ENCODE peak calls at places on chromosomes 6 and 20, in nine cellular contexts. H, A, K, V, O, Q, B, N and J are unnamed samples.
A peak's percentile ranks its signal among the peaks of the same experiment; 100 is the strongest.

GRCh38 chr6:158817298-158818007 is 1.7 kb downstream of the EZR start:
- DNase-seq in H (no peak), A (no peak), K (peak; percentile 78), V (peak; percentile 25), O (peak; percentile 63), Q (no peak), B (peak; percentile 35), N (peak; percentile 52), J (no peak)

GRCh38 chr6:103367212-103367611 is 1492.5 kb downstream of the HACE1 start:
- DNase-seq in H (no peak), A (no peak), K (no peak), V (peak; percentile 12), O (peak; percentile 37), Q (no peak), B (no peak), N (no peak), J (no peak)

GRCh38 chr6:144878577-144878976 is 593.4 kb downstream of the UTRN start:
- DNase-seq in H (no peak), A (no peak), K (no peak), V (no peak), O (no peak), Q (no peak), B (no peak), N (no peak), J (no peak)

GRCh38 chr20:10508468-10509251 is 73.6 kb downstream of the SLX4IP start:
- DNase-seq in H (peak; percentile 70), A (no peak), K (no peak), V (peak; percentile 17), O (peak; percentile 44), Q (no peak), B (no peak), N (no peak), J (no peak)

GRCh38 chr20:59955131-59955796 is 3.0 kb upstream of the CDH26 start:
- DNase-seq in H (no peak), A (no peak), K (no peak), V (no peak), O (peak; percentile 45), Q (no peak), B (no peak), N (no peak), J (no peak)

GRCh38 chr20:5535211-5535756 is 214.9 kb upstream of the SHLD1 start:
- DNase-seq in H (no peak), A (no peak), K (no peak), V (no peak), O (peak; percentile 75), Q (peak; percentile 79), B (no peak), N (peak; percentile 96), J (no peak)

GRCh38 chr20:25606094-25606640 is 17.6 kb downstream of the NANP start:
- DNase-seq in H (no peak), A (no peak), K (no peak), V (no peak), O (no peak), Q (no peak), B (no peak), N (no peak), J (no peak)

GRCh38 chr20:17786221-17786718 is 86.5 kb downstream of the BANF2 start:
- DNase-seq in H (peak; percentile 58), A (peak; percentile 26), K (no peak), V (no peak), O (no peak), Q (peak; percentile 47), B (no peak), N (no peak), J (no peak)

GRCh38 chr6:54222217-54222616 is 86.0 kb upstream of the TINAG start:
- DNase-seq in H (no peak), A (no peak), K (no peak), V (no peak), O (no peak), Q (no peak), B (no peak), N (no peak), J (no peak)

GRCh38 chr6:79170431-79170830 is 64.1 kb downstream of the HMGN3 start:
- DNase-seq in H (no peak), A (no peak), K (no peak), V (no peak), O (no peak), Q (no peak), B (no peak), N (no peak), J (no peak)

GRCh38 chr20:37259031-37259430 is 2.6 kb downstream of the GHRH start:
- DNase-seq in H (no peak), A (no peak), K (no peak), V (no peak), O (no peak), Q (no peak), B (no peak), N (no peak), J (no peak)

GRCh38 chr6:22366214-22366613 is 69.4 kb upstream of the PRL start:
- DNase-seq in H (no peak), A (no peak), K (no peak), V (no peak), O (no peak), Q (peak; percentile 34), B (no peak), N (peak; percentile 72), J (no peak)

GRCh38 chr20:23446505-23446904 is 6.2 kb downstream of the CST11 start:
- DNase-seq in H (peak; percentile 37), A (no peak), K (peak; percentile 67), V (peak; percentile 45), O (peak; percentile 40), Q (no peak), B (peak; percentile 80), N (peak; percentile 78), J (no peak)

GRCh38 chr6:127222418-127222817 is 44.2 kb upstream of the RNF146 start:
- DNase-seq in H (no peak), A (no peak), K (no peak), V (no peak), O (no peak), Q (no peak), B (no peak), N (no peak), J (no peak)

GRCh38 chr6:135522975-135523692 is 25.6 kb upstream of the AHI1 start:
- DNase-seq in H (no peak), A (no peak), K (no peak), V (no peak), O (peak; percentile 47), Q (no peak), B (no peak), N (peak; percentile 21), J (no peak)

GRCh38 chr6:44966449-44967091 is 361.6 kb upstream of the RUNX2 start:
- DNase-seq in H (no peak), A (no peak), K (no peak), V (no peak), O (no peak), Q (no peak), B (no peak), N (peak; percentile 62), J (no peak)

GRCh38 chr20:45918779-45919535 is 7.0 kb upstream of the PLTP start:
- DNase-seq in H (no peak), A (no peak), K (no peak), V (no peak), O (no peak), Q (no peak), B (no peak), N (no peak), J (no peak)

DNA sequence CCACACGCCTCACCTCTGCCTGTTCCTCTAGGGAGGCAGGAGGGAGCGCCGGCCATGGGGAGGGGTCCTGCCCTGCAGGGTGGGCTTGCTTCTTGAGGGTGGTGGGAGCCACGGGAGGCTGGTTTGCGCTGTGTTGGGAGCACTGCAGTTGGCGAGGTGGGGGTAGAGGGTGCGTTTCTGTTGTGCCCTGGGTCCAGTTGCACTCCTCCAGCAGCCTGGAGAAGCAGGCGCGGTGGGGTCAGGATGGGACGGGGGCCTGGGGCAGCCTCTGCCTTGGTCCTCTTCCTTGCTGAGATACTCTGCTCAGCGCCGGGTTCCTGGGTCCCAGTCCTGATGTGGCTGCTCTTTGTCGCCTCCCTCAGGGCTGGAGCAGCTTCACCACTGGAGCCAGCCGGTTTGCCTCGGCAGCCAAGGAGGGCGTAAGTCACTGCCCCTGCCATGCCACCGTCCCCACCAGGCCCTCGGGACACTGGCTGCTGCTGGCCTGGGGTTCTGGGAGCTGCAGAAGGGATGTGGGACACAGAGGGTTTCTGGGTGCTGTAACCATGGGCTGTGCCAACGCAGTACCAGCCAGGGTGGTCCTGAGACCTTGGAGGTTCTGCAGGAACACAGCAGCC is 8.4 kb downstream of the ARFGAP1 start:
- DNase-seq in H (no peak), A (no peak), K (no peak), V (no peak), O (no peak), Q (no peak), B (no peak), N (no peak), J (no peak)
- TF ChIP-seq CTCF in H (no peak), A (no peak), K (peak; percentile 22), V (peak; percentile 36), O (peak; percentile 23), Q (peak; percentile 19), B (no peak), N (peak; percentile 27), J (peak; percentile 60)

GRCh38 chr6:68317366-68317765 is 317.7 kb upstream of the ADGRB3 start:
- DNase-seq in H (no peak), A (no peak), K (no peak), V (no peak), O (no peak), Q (no peak), B (no peak), N (no peak), J (no peak)

DNA sequence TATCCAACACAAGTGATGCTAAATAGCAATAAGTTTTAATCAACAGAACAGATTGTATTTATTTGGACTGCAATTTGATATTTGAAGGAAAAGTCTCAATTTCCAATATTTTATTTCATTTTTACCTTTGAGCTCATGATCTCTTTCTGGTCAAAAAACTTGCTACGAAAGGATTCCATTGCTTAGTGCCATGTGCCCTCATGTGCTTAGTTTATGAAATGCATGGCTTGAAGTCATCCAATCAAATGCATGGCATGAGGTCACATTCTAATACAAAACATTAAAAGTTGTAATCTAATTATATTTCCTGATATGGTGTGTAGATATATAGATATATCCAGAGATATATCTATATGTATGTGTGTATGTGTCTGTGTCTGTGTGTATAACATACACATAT is 321.2 kb upstream of the ADGRB3 start:
- DNase-seq in H (no peak), A (no peak), K (peak; percentile 4), V (no peak), O (no peak), Q (no peak), B (no peak), N (peak; percentile 17), J (no peak)
- TF ChIP-seq CTCF in H (no peak), A (no peak), K (peak; percentile 48), V (no peak), O (peak; percentile 45), Q (peak; percentile 2), B (no peak), N (peak; percentile 11), J (peak; percentile 74)

GRCh38 chr20:47316776-47317126 is 39.7 kb downstream of the ZMYND8 start:
- DNase-seq in H (no peak), A (no peak), K (no peak), V (no peak), O (no peak), Q (no peak), B (no peak), N (no peak), J (no peak)
- TF ChIP-seq CTCF in H (no peak), A (no peak), K (no peak), V (no peak), O (no peak), Q (no peak), B (no peak), N (no peak), J (no peak)

DNA sequence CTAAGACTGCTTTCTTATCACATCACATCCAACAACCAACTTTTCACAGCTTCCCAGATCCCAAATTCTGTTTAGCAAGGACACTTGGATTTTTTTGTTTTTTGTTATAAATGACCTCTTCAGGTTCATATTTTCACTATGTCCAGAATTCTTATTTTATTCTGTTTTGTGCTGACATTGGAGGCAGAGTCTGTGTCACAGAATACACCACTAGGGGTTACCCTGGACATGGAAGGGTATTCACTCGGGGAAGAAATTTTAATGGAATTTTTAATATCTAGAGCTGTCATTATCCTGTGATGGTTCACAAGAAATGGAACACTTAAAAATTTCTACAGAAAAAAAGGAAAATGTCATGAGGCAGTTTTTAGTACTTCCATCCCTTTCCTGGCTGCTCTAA is 12.0 kb upstream of the SLC2A12 start:
- DNase-seq in H (no peak), A (no peak), K (no peak), V (no peak), O (no peak), Q (no peak), B (no peak), N (no peak), J (no peak)
- TF ChIP-seq CTCF in H (no peak), A (no peak), K (no peak), V (no peak), O (no peak), Q (no peak), B (no peak), N (no peak), J (no peak)